ENCODE peak calls at places on chromosomes 11 and 22, in eight cellular contexts. K is hypothalamus, J is kidney glomerular epithelial cell, T is stomach, U is neuronal stem cell, C is iris pigment epithelial cell, X is activated T-cell treated with anti-CD3 and anti-CD28 coated beads for 1 hour, B is right atrium auricular region. N is an unnamed sample.

GRCh38 chr11:18723991-18724390 is 2.0 kb downstream of the IGSF22 start:
- DNase-seq in K (no peak), J (no peak), T (no peak), U (no peak), C (no peak), X (no peak), B (no peak), N (no peak)

GRCh38 chr11:126284829-126285228 is 1.9 kb downstream of the TIRAP start:
- DNase-seq in K (no peak), J (peak; percentile 75), T (peak; percentile 87), U (no peak), C (peak; percentile 95), X (peak; percentile 76), B (peak; percentile 72), N (peak; percentile 75)

GRCh38 chr22:26416670-26417270 is 12.3 kb upstream of the ASPHD2 start:
- DNase-seq in K (no peak), J (peak; percentile 60), T (no peak), U (no peak), C (peak; percentile 70), X (no peak), B (no peak), N (no peak)

GRCh38 chr22:39746600-39747262 is 146.8 kb downstream of the ENTHD1 start:
- DNase-seq in K (no peak), J (no peak), T (no peak), U (no peak), C (no peak), X (no peak), B (no peak), N (no peak)

GRCh38 chr22:29715240-29715639 is 4.6 kb upstream of the CABP7 start:
- DNase-seq in K (no peak), J (no peak), T (no peak), U (no peak), C (no peak), X (no peak), B (no peak), N (no peak)

GRCh38 chr11:76602431-76602861 is 68.1 kb downstream of the LRRC32 start:
- DNase-seq in K (no peak), J (no peak), T (no peak), U (no peak), C (no peak), X (no peak), B (peak; percentile 77), N (no peak)

GRCh38 chr11:47915407-47916137 is 64.8 kb upstream of the PTPRJ start:
- DNase-seq in K (no peak), J (no peak), T (no peak), U (no peak), C (no peak), X (no peak), B (no peak), N (no peak)

GRCh38 chr11:93591247-93591898 is 48.2 kb upstream of the SMCO4 start:
- DNase-seq in K (no peak), J (peak; percentile 24), T (no peak), U (no peak), C (peak; percentile 87), X (no peak), B (no peak), N (no peak)

GRCh38 chr11:12801976-12802375 is 127.8 kb downstream of the TEAD1 start:
- DNase-seq in K (no peak), J (no peak), T (no peak), U (no peak), C (no peak), X (no peak), B (no peak), N (no peak)

GRCh38 chr11:65417702-65418430 is 4.7 kb upstream of the NEAT1 start:
- DNase-seq in K (no peak), J (no peak), T (peak; percentile 50), U (no peak), C (peak; percentile 50), X (no peak), B (peak; percentile 80), N (no peak)

GRCh38 chr11:3094223-3094824 is 37.1 kb upstream of the CARS1 start:
- DNase-seq in K (no peak), J (no peak), T (peak; percentile 10), U (no peak), C (no peak), X (no peak), B (no peak), N (no peak)

GRCh38 chr11:69534166-69534530 is 52.7 kb downstream of the LINC01488 start:
- DNase-seq in K (no peak), J (no peak), T (peak; percentile 69), U (no peak), C (no peak), X (no peak), B (no peak), N (no peak)

GRCh38 chr11:93249437-93250210 is 51.8 kb upstream of the SLC36A4 start:
- DNase-seq in K (no peak), J (peak; percentile 43), T (no peak), U (no peak), C (no peak), X (no peak), B (no peak), N (no peak)

GRCh38 chr11:59394186-59394585 is 32.0 kb downstream of the OR5A2 start:
- DNase-seq in K (no peak), J (no peak), T (no peak), U (no peak), C (no peak), X (no peak), B (no peak), N (no peak)

GRCh38 chr11:22459053-22459452 is 120.9 kb downstream of the SLC17A6 start:
- DNase-seq in K (no peak), J (no peak), T (no peak), U (no peak), C (peak; percentile 90), X (no peak), B (no peak), N (no peak)

GRCh38 chr22:38032681-38033521 is 24.3 kb upstream of the PICK1 start:
- DNase-seq in K (no peak), J (peak; percentile 39), T (no peak), U (no peak), C (peak; percentile 89), X (no peak), B (no peak), N (no peak)

GRCh38 chr11:86176165-86176884 is 68.2 kb upstream of the EED start:
- DNase-seq in K (no peak), J (no peak), T (no peak), U (no peak), C (peak; percentile 70), X (no peak), B (no peak), N (no peak)

GRCh38 chr11:105466582-105467228 is 143.2 kb upstream of the GRIA4 start:
- DNase-seq in K (no peak), J (peak; percentile 10), T (no peak), U (no peak), C (peak; percentile 95), X (no peak), B (no peak), N (no peak)

GRCh38 chr22:50276143-50276542 is 6.0 kb upstream of the MAPK11 start:
- DNase-seq in K (peak; percentile 54), J (peak; percentile 53), T (peak; percentile 81), U (no peak), C (peak; percentile 71), X (no peak), B (no peak), N (peak; percentile 49)

GRCh38 chr22:37425800-37426531 is 1.3 kb downstream of the ELFN2 start:
- DNase-seq in K (no peak), J (peak; percentile 50), T (no peak), U (no peak), C (peak; percentile 36), X (no peak), B (no peak), N (no peak)

N was measured in naive thymus-derived CD8-positive, alpha-beta T cell.